ENCODE peak calls at places on chromosomes 2 and 18, in ten cellular contexts. Y is stimulated activated CD4-positive, alpha-beta T cell treated with anti-CD3 and anti-CD28 coated beads, Interleukin-4, amount 100 ng/mL, for 4 hours; O is CD4-positive, alpha-beta T cell; N is neural crest cell; H is foreskin fibroblast; L is endodermal cell; X is EL; B is NCI-H510A treated with DMSO at 0.1 percent for 48 hours; C is osteocyte; D is activated CD4-positive, CD25-positive, alpha-beta regulatory T cell. P is an unnamed sample.

GRCh38 chr2:10285191-10285577 is 17.5 kb upstream of the HPCAL1 start:
- DNase-seq in N (no peak), X (no peak), D (no peak), B (peak; percentile 80), L (no peak), H (no peak), C (no peak), Y (no peak), O (no peak), P (no peak)

GRCh38 chr18:38534073-38534472 is 968.5 kb upstream of the CELF4 start:
- DNase-seq in C (no peak), D (no peak), Y (no peak), H (no peak), O (no peak), B (no peak), X (no peak), N (no peak), L (no peak), P (no peak)

GRCh38 chr2:59297829-59298228 is 1056.7 kb upstream of the FANCL start:
- DNase-seq in N (no peak), O (no peak), H (no peak), B (peak; percentile 63), D (no peak), C (no peak), L (peak; percentile 59), Y (no peak), X (no peak), P (no peak)

GRCh38 chr2:70468898-70469297 is 84.7 kb downstream of the TGFA start:
- DNase-seq in L (no peak), C (peak; percentile 42), X (no peak), Y (no peak), B (no peak), D (no peak), N (no peak), H (no peak), O (no peak), P (peak; percentile 34)

GRCh38 chr2:54065411-54065810 is 50.0 kb upstream of the ACYP2 start:
- DNase-seq in H (peak; percentile 92), D (no peak), N (no peak), O (no peak), L (no peak), X (peak; percentile 94), Y (no peak), B (no peak), C (no peak), P (no peak)

GRCh38 chr2:235467586-235467985 is 26.3 kb upstream of the AGAP1 start:
- DNase-seq in H (peak; percentile 76), B (no peak), N (no peak), X (peak; percentile 59), L (peak; percentile 8), O (no peak), Y (no peak), C (no peak), D (no peak), P (no peak)

GRCh38 chr2:31318360-31319336 is 84.7 kb downstream of the EHD3 start:
- DNase-seq in X (peak; percentile 87), N (no peak), L (no peak), Y (peak; percentile 8), H (peak; percentile 92), B (no peak), C (peak; percentile 81), O (peak; percentile 11), D (no peak), P (no peak)

GRCh38 chr2:18169121-18169786 is 290.8 kb downstream of the KCNS3 start:
- DNase-seq in D (no peak), C (no peak), L (no peak), N (no peak), O (no peak), Y (no peak), B (no peak), X (no peak), H (peak; percentile 30), P (no peak)

GRCh38 chr2:112032615-112033457 is 22.2 kb upstream of the TMEM87B start:
- DNase-seq in O (no peak), X (peak; percentile 76), D (no peak), B (no peak), H (peak; percentile 66), C (peak; percentile 38), N (no peak), Y (no peak), L (no peak), P (no peak)

GRCh38 chr2:64945973-64946736 is 43.0 kb upstream of the SLC1A4 start:
- DNase-seq in N (no peak), O (peak; percentile 21), B (no peak), L (no peak), D (peak; percentile 49), C (no peak), Y (peak; percentile 40), X (peak; percentile 58), H (peak; percentile 27), P (peak; percentile 28)

GRCh38 chr2:53283326-53283725 is 484.3 kb upstream of the CHAC2 start:
- DNase-seq in B (no peak), L (no peak), C (no peak), H (no peak), D (no peak), N (no peak), O (no peak), X (no peak), Y (no peak), P (no peak)

GRCh38 chr2:181813963-181814565 is 77.5 kb upstream of the ITPRID2 start:
- DNase-seq in H (peak; percentile 88), B (no peak), L (no peak), N (no peak), X (peak; percentile 52), D (no peak), C (no peak), O (no peak), Y (no peak), P (no peak)

GRCh38 chr2:85915606-85916303 is 27.0 kb upstream of the ST3GAL5 start:
- DNase-seq in Y (no peak), H (peak; percentile 77), B (no peak), O (no peak), N (no peak), X (no peak), C (no peak), D (no peak), L (no peak), P (no peak)